ENCODE peak calls at places on chromosomes 12 and 14, in ten cellular contexts. U is upper lobe of right lung, L is tibial artery, A is brain microvascular endothelial cell, W is HL-60, C is heart left ventricle, E is right atrium auricular region, O is body of pancreas, N is IMR-90, T is suprapubic skin. F is an unnamed sample.

GRCh38 chr14:56884617-56885016 is 74.3 kb upstream of the OTX2 start:
- DNase-seq in U (no peak), L (no peak), A (no peak), W (no peak), C (no peak), E (no peak), O (no peak), N (no peak), T (no peak), F (no peak)

GRCh38 chr12:57628280-57629191 is 4.5 kb downstream of the B4GALNT1 start:
- DNase-seq in U (no peak), L (no peak), A (no peak), W (no peak), C (no peak), E (no peak), O (no peak), N (no peak), T (no peak), F (no peak)

GRCh38 chr14:61569783-61570182 is 125.5 kb upstream of the HIF1A start:
- DNase-seq in U (peak), L (peak), A (peak), W (peak), C (peak), E (peak), O (no peak), N (peak), T (peak), F (peak)

GRCh38 chr12:10362325-10362724 is 27.5 kb downstream of the KLRK1 start:
- DNase-seq in U (no peak), L (no peak), A (no peak), W (no peak), C (no peak), E (no peak), O (no peak), N (no peak), T (no peak), F (no peak)

GRCh38 chr14:76844223-76844622 is 18.0 kb downstream of the LRRC74A start:
- DNase-seq in U (peak), L (peak), A (peak), W (peak), C (peak), E (peak), O (peak), N (peak), T (peak), F (peak)

GRCh38 chr12:62426095-62426488 is 40.5 kb upstream of the MON2 start:
- DNase-seq in U (no peak), L (no peak), A (peak), W (no peak), C (no peak), E (no peak), O (no peak), N (peak), T (no peak), F (peak)

GRCh38 chr12:104737682-104738370 is 220.3 kb downstream of the SLC41A2 start:
- DNase-seq in U (no peak), L (no peak), A (no peak), W (no peak), C (no peak), E (no peak), O (no peak), N (no peak), T (no peak), F (no peak)

GRCh38 chr12:88413561-88414095 is 166.6 kb downstream of the KITLG start:
- DNase-seq in U (no peak), L (no peak), A (no peak), W (no peak), C (no peak), E (no peak), O (no peak), N (no peak), T (no peak), F (no peak)

GRCh38 chr12:10957741-10958140 is 18.7 kb upstream of the TAS2R14 start:
- DNase-seq in U (no peak), L (no peak), A (peak), W (no peak), C (no peak), E (no peak), O (no peak), N (no peak), T (no peak), F (peak)

GRCh38 chr12:93668919-93669418 is 8.2 kb upstream of the CRADD start:
- DNase-seq in U (no peak), L (no peak), A (no peak), W (no peak), C (no peak), E (no peak), O (no peak), N (no peak), T (no peak), F (no peak)

GRCh38 chr12:53575502-53576264 is 50.5 kb downstream of the ATF7 start:
- DNase-seq in U (no peak), L (no peak), A (peak), W (peak), C (no peak), E (no peak), O (no peak), N (peak), T (no peak), F (peak)

GRCh38 chr14:92693998-92694780 is 54.2 kb downstream of the LGMN start:
- DNase-seq in U (peak), L (no peak), A (no peak), W (no peak), C (peak), E (no peak), O (no peak), N (no peak), T (peak), F (no peak)

GRCh38 chr12:130925616-130926015 is 28.1 kb upstream of the ADGRD1 start:
- DNase-seq in U (no peak), L (no peak), A (no peak), W (no peak), C (no peak), E (no peak), O (no peak), N (peak), T (no peak), F (peak)

GRCh38 chr12:47244730-47245285 is 165.0 kb upstream of the AMIGO2 start:
- DNase-seq in U (no peak), L (no peak), A (no peak), W (no peak), C (no peak), E (no peak), O (no peak), N (no peak), T (no peak), F (no peak)

GRCh38 chr12:116280590-116281290 is 3.2 kb upstream of the MED13L start:
- DNase-seq in U (no peak), L (no peak), A (no peak), W (peak), C (no peak), E (no peak), O (no peak), N (no peak), T (no peak), F (no peak)

GRCh38 chr14:102942069-102942468 is 19.6 kb downstream of the AMN start:
- DNase-seq in U (no peak), L (no peak), A (no peak), W (no peak), C (no peak), E (no peak), O (no peak), N (no peak), T (no peak), F (no peak)

GRCh38 chr12:2250797-2251196 is 198.0 kb downstream of the CACNA1C start:
- DNase-seq in U (no peak), L (no peak), A (peak), W (no peak), C (no peak), E (no peak), O (no peak), N (no peak), T (no peak), F (peak)

GRCh38 chr12:97556201-97556824 is 93.7 kb downstream of the RMST start:
- DNase-seq in U (peak), L (no peak), A (no peak), W (no peak), C (no peak), E (no peak), O (no peak), N (no peak), T (no peak), F (peak)

GRCh38 chr12:114457620-114458019 is 51.7 kb upstream of the TBX5 start:
- DNase-seq in U (no peak), L (no peak), A (no peak), W (no peak), C (no peak), E (no peak), O (no peak), N (no peak), T (no peak), F (no peak)

GRCh38 chr12:41190360-41190759 is 2.2 kb downstream of the PDZRN4 start:
- DNase-seq in U (no peak), L (no peak), A (peak), W (no peak), C (no peak), E (no peak), O (no peak), N (no peak), T (no peak), F (no peak)

GRCh38 chr12:122238861-122239260 is 13.0 kb upstream of the DIABLO start:
- DNase-seq in U (no peak), L (no peak), A (no peak), W (no peak), C (no peak), E (no peak), O (no peak), N (no peak), T (no peak), F (no peak)

GRCh38 chr14:22555573-22556011 is 33.4 kb downstream of the DAD1 start:
- DNase-seq in U (no peak), L (no peak), A (no peak), W (peak), C (no peak), E (no peak), O (no peak), N (peak), T (no peak), F (no peak)

GRCh38 chr14:79274641-79275366 is 936.5 kb downstream of the DIO2 start:
- DNase-seq in U (no peak), L (no peak), A (no peak), W (no peak), C (no peak), E (no peak), O (no peak), N (peak), T (no peak), F (no peak)

GRCh38 chr12:4422985-4423384 is 22.6 kb downstream of the FGF6 start:
- DNase-seq in U (no peak), L (no peak), A (no peak), W (no peak), C (no peak), E (no peak), O (no peak), N (no peak), T (no peak), F (no peak)

GRCh38 chr12:113136128-113136989 is 798 bp upstream of the RASAL1 start:
- DNase-seq in U (no peak), L (no peak), A (no peak), W (peak), C (no peak), E (no peak), O (peak), N (no peak), T (no peak), F (no peak)

GRCh38 chr12:94592080-94592479 is 58.3 kb downstream of the TMCC3 start:
- DNase-seq in U (no peak), L (no peak), A (no peak), W (no peak), C (no peak), E (no peak), O (no peak), N (no peak), T (no peak), F (no peak)

GRCh38 chr12:106446429-106447092 is 89.0 kb downstream of the POLR3B start:
- DNase-seq in U (no peak), L (no peak), A (no peak), W (no peak), C (no peak), E (no peak), O (no peak), N (no peak), T (no peak), F (no peak)

GRCh38 chr12:92109613-92110012 is 36.0 kb downstream of the BTG1 start:
- DNase-seq in U (no peak), L (no peak), A (no peak), W (no peak), C (no peak), E (no peak), O (no peak), N (no peak), T (no peak), F (no peak)

GRCh38 chr14:72521968-72522741 is 371.7 kb downstream of the DPF3 start:
- DNase-seq in U (no peak), L (no peak), A (no peak), W (no peak), C (no peak), E (peak), O (no peak), N (peak), T (no peak), F (no peak)

GRCh38 chr12:70178038-70178437 is 65.2 kb upstream of the CNOT2 start:
- DNase-seq in U (no peak), L (no peak), A (no peak), W (no peak), C (no peak), E (no peak), O (no peak), N (no peak), T (no peak), F (peak)
- TF ChIP-seq CTCF in U (no peak), L (no peak), A (no peak), W (no peak), C (no peak), E (no peak), O (no peak), N (no peak), T (no peak), F (no peak)

GRCh38 chr14:94612580-94613554 is 676 bp downstream of the SERPINA3 start:
- DNase-seq in U (no peak), L (no peak), A (no peak), W (no peak), C (no peak), E (no peak), O (peak), N (peak), T (peak), F (peak)

GRCh38 chr14:94615823-94616570 is 3.8 kb downstream of the SERPINA3 start:
- DNase-seq in U (no peak), L (no peak), A (no peak), W (no peak), C (no peak), E (no peak), O (no peak), N (no peak), T (peak), F (no peak)

GRCh38 chr14:94615254-94615653 is 3.1 kb downstream of the SERPINA3 start:
- DNase-seq in U (no peak), L (no peak), A (no peak), W (no peak), C (no peak), E (no peak), O (no peak), N (no peak), T (peak), F (no peak)

GRCh38 chr14:94613720-94614644 is 1.8 kb downstream of the SERPINA3 start:
- DNase-seq in U (no peak), L (no peak), A (no peak), W (no peak), C (no peak), E (no peak), O (no peak), N (no peak), T (peak), F (no peak)

GRCh38 chr14:94614802-94615201 is 2.6 kb downstream of the SERPINA3 start:
- DNase-seq in U (no peak), L (no peak), A (no peak), W (no peak), C (no peak), E (no peak), O (no peak), N (no peak), T (peak), F (no peak)
- H3K4me3 ChIP-seq in U (no peak), L (no peak), A (no peak), W (no peak), C (no peak), E (no peak), O (peak), N (no peak), T (no peak), F (no peak)

GRCh38 chr14:65962952-65963351 is 523.2 kb upstream of the CCDC196 start:
- DNase-seq in U (no peak), L (no peak), A (no peak), W (no peak), C (no peak), E (no peak), O (no peak), N (no peak), T (no peak), F (no peak)

GRCh38 chr14:65958664-65959562 is 527.3 kb upstream of the CCDC196 start:
- DNase-seq in U (no peak), L (no peak), A (no peak), W (no peak), C (no peak), E (no peak), O (no peak), N (peak), T (no peak), F (peak)

GRCh38 chr14:65959563-65960024 is 526.6 kb upstream of the CCDC196 start:
- DNase-seq in U (no peak), L (no peak), A (no peak), W (no peak), C (no peak), E (no peak), O (no peak), N (no peak), T (no peak), F (no peak)

GRCh38 chr14:65957631-65958205 is 528.5 kb upstream of the CCDC196 start:
- DNase-seq in U (no peak), L (no peak), A (no peak), W (no peak), C (no peak), E (no peak), O (no peak), N (no peak), T (no peak), F (no peak)

GRCh38 chr14:65961004-65961403 is 525.2 kb upstream of the CCDC196 start:
- DNase-seq in U (peak), L (no peak), A (peak), W (peak), C (no peak), E (peak), O (peak), N (peak), T (no peak), F (peak)
- TF ChIP-seq CTCF in U (peak), L (peak), A (peak), W (peak), C (peak), E (peak), O (peak), N (peak), T (peak), F (peak)

GRCh38 chr14:75217508-75218206 is 41.2 kb upstream of the TMED10 start:
- DNase-seq in U (no peak), L (no peak), A (no peak), W (no peak), C (no peak), E (no peak), O (no peak), N (peak), T (no peak), F (no peak)
- H3K4me3 ChIP-seq in U (no peak), L (no peak), A (no peak), W (no peak), C (no peak), E (no peak), O (no peak), N (no peak), T (no peak), F (no peak)

GRCh38 chr14:39469094-39469710 is 37.0 kb upstream of the FBXO33 start:
- DNase-seq in U (no peak), L (no peak), A (no peak), W (peak), C (no peak), E (no peak), O (peak), N (no peak), T (no peak), F (peak)
- TF ChIP-seq CTCF in U (peak), L (no peak), A (peak), W (no peak), C (peak), E (peak), O (no peak), N (peak), T (no peak), F (peak)

GRCh38 chr14:44963775-44964380 is 1.9 kb downstream of the TOGARAM1 start:
- DNase-seq in U (no peak), L (no peak), A (no peak), W (peak), C (no peak), E (no peak), O (no peak), N (no peak), T (no peak), F (peak)

GRCh38 chr14:44962573-44963528 is 861 bp downstream of the TOGARAM1 start:
- DNase-seq in U (peak), L (peak), A (peak), W (peak), C (peak), E (peak), O (peak), N (peak), T (peak), F (peak)

GRCh38 chr14:44970907-44971306 is 8.9 kb downstream of the TOGARAM1 start:
- DNase-seq in U (no peak), L (no peak), A (no peak), W (no peak), C (no peak), E (no peak), O (no peak), N (no peak), T (no peak), F (no peak)

GRCh38 chr14:44971459-44971858 is 9.5 kb downstream of the TOGARAM1 start:
- DNase-seq in U (no peak), L (no peak), A (no peak), W (no peak), C (no peak), E (no peak), O (no peak), N (no peak), T (no peak), F (no peak)

GRCh38 chr14:44966601-44967336 is 4.8 kb downstream of the TOGARAM1 start:
- DNase-seq in U (no peak), L (no peak), A (no peak), W (no peak), C (no peak), E (no peak), O (no peak), N (no peak), T (no peak), F (no peak)
- H3K4me3 ChIP-seq in U (peak), L (peak), A (peak), W (peak), C (peak), E (peak), O (no peak), N (peak), T (peak), F (peak)

F was measured in AG10803.